ENCODE peak calls at places on chromosomes 3 and 15, in seven cellular contexts. F, Z, L, W, G, R and P are unnamed samples.

GRCh38 chr15:42723068-42723467 is 13.9 kb downstream of the CDAN1 start:
- DNase-seq in F (no peak), Z (no peak), L (peak), W (no peak), G (no peak), R (no peak), P (no peak)

GRCh38 chr3:59161048-59161447 is 111.2 kb upstream of the CFAP20DC start:
- DNase-seq in F (no peak), Z (no peak), L (no peak), W (no peak), G (no peak), R (no peak), P (no peak)

GRCh38 chr15:79988448-79989117 is 17.6 kb upstream of the BCL2A1 start:
- DNase-seq in F (no peak), Z (no peak), L (no peak), W (no peak), G (no peak), R (no peak), P (no peak)

GRCh38 chr3:49867871-49868321 is 1.8 kb downstream of the CAMKV start:
- DNase-seq in F (peak), Z (no peak), L (peak), W (no peak), G (no peak), R (no peak), P (no peak)

GRCh38 chr15:77067691-77068367 is 3.1 kb downstream of the TSPAN3 start:
- DNase-seq in F (peak), Z (no peak), L (no peak), W (no peak), G (no peak), R (no peak), P (no peak)

GRCh38 chr3:25542571-25543039 is 114.5 kb downstream of the RARB start:
- DNase-seq in F (peak), Z (no peak), L (no peak), W (no peak), G (peak), R (no peak), P (no peak)

GRCh38 chr15:38242055-38242454 is 10.6 kb upstream of the SPRED1 start:
- DNase-seq in F (no peak), Z (no peak), L (no peak), W (no peak), G (no peak), R (no peak), P (no peak)

GRCh38 chr15:60790641-60791040 is 311.7 kb upstream of the ICE2 start:
- DNase-seq in F (no peak), Z (no peak), L (no peak), W (no peak), G (no peak), R (no peak), P (no peak)

GRCh38 chr3:179454887-179455286 is 3.6 kb upstream of the GNB4 start:
- DNase-seq in F (no peak), Z (no peak), L (no peak), W (no peak), G (no peak), R (no peak), P (no peak)